ENCODE peak calls at places on chromosome 10, in ten cellular contexts. One of them, this sample, is unnamed.

GRCh38 chr10:73905256-73906018 is 5.5 kb upstream of the PLAU start:
- DNase-seq in right cardiac atrium: no peak
- DNase-seq in lower lobe of right lung: no peak
- DNase-seq in mammary epithelial cell: no peak
- DNase-seq in cardiac muscle cell: no peak
- DNase-seq in A549: no peak
- DNase-seq in suprapubic skin: no peak
- DNase-seq in GM23248: peak; percentile 33
- DNase-seq in psoas muscle: no peak
- DNase-seq in uterus: no peak
- DNase-seq in this sample: no peak

GRCh38 chr10:3763852-3764625 is 21.0 kb downstream of the KLF6 start:
- DNase-seq in mammary epithelial cell: peak; percentile 95
- DNase-seq in suprapubic skin: peak; percentile 11
- DNase-seq in lower lobe of right lung: no peak
- DNase-seq in GM23248: peak; percentile 92
- DNase-seq in psoas muscle: no peak
- DNase-seq in cardiac muscle cell: no peak
- DNase-seq in A549: no peak
- DNase-seq in uterus: no peak
- DNase-seq in right cardiac atrium: no peak
- DNase-seq in this sample: no peak

GRCh38 chr10:117075064-117075463 is 63.0 kb downstream of the VAX1 start:
- DNase-seq in uterus: no peak
- DNase-seq in cardiac muscle cell: no peak
- DNase-seq in mammary epithelial cell: peak; percentile 52
- DNase-seq in right cardiac atrium: no peak
- DNase-seq in GM23248: peak; percentile 28
- DNase-seq in A549: no peak
- DNase-seq in lower lobe of right lung: no peak
- DNase-seq in suprapubic skin: no peak
- DNase-seq in psoas muscle: no peak
- DNase-seq in this sample: no peak

GRCh38 chr10:34804306-34804705 is 10.8 kb downstream of the PARD3 start:
- DNase-seq in A549: no peak
- DNase-seq in mammary epithelial cell: peak; percentile 65
- DNase-seq in right cardiac atrium: no peak
- DNase-seq in psoas muscle: no peak
- DNase-seq in cardiac muscle cell: no peak
- DNase-seq in uterus: no peak
- DNase-seq in lower lobe of right lung: no peak
- DNase-seq in suprapubic skin: no peak
- DNase-seq in GM23248: no peak
- DNase-seq in this sample: no peak

GRCh38 chr10:7666253-7667023 is at the start of gene ITIH5:
- DNase-seq in lower lobe of right lung: no peak
- DNase-seq in A549: no peak
- DNase-seq in mammary epithelial cell: no peak
- DNase-seq in cardiac muscle cell: peak; percentile 50
- DNase-seq in GM23248: peak; percentile 28
- DNase-seq in uterus: no peak
- DNase-seq in right cardiac atrium: peak; percentile 53
- DNase-seq in suprapubic skin: no peak
- DNase-seq in psoas muscle: peak; percentile 21
- DNase-seq in this sample: no peak

GRCh38 chr10:89360153-89360552 is 17.7 kb upstream of the IFIT1B start:
- DNase-seq in A549: no peak
- DNase-seq in mammary epithelial cell: no peak
- DNase-seq in cardiac muscle cell: no peak
- DNase-seq in uterus: no peak
- DNase-seq in right cardiac atrium: no peak
- DNase-seq in suprapubic skin: no peak
- DNase-seq in GM23248: no peak
- DNase-seq in lower lobe of right lung: no peak
- DNase-seq in psoas muscle: no peak
- DNase-seq in this sample: no peak

GRCh38 chr10:130844264-130844761 is 467.2 kb downstream of the TCERG1L start:
- DNase-seq in suprapubic skin: no peak
- DNase-seq in A549: no peak
- DNase-seq in mammary epithelial cell: no peak
- DNase-seq in uterus: no peak
- DNase-seq in lower lobe of right lung: no peak
- DNase-seq in psoas muscle: no peak
- DNase-seq in cardiac muscle cell: no peak
- DNase-seq in GM23248: no peak
- DNase-seq in right cardiac atrium: no peak
- DNase-seq in this sample: no peak

GRCh38 chr10:81873932-81874816 is 820 bp upstream of the NRG3 start:
- DNase-seq in GM23248: peak; percentile 13
- DNase-seq in right cardiac atrium: peak; percentile 81
- DNase-seq in A549: no peak
- DNase-seq in lower lobe of right lung: peak; percentile 83
- DNase-seq in uterus: no peak
- DNase-seq in suprapubic skin: no peak
- DNase-seq in mammary epithelial cell: peak; percentile 12
- DNase-seq in psoas muscle: peak; percentile 34
- DNase-seq in cardiac muscle cell: peak; percentile 95
- DNase-seq in this sample: peak; percentile 66

GRCh38 chr10:14653271-14654161 is 121.2 kb downstream of the FAM107B start:
- DNase-seq in A549: peak; percentile 86
- DNase-seq in suprapubic skin: no peak
- DNase-seq in right cardiac atrium: no peak
- DNase-seq in GM23248: peak; percentile 89
- DNase-seq in lower lobe of right lung: no peak
- DNase-seq in cardiac muscle cell: no peak
- DNase-seq in psoas muscle: no peak
- DNase-seq in uterus: peak; percentile 43
- DNase-seq in mammary epithelial cell: peak; percentile 89
- DNase-seq in this sample: peak; percentile 62

GRCh38 chr10:100670828-100671479 is 74.4 kb upstream of the PAX2 start:
- DNase-seq in cardiac muscle cell: peak; percentile 46
- DNase-seq in A549: peak; percentile 47
- DNase-seq in lower lobe of right lung: peak; percentile 55
- DNase-seq in GM23248: peak; percentile 53
- DNase-seq in mammary epithelial cell: no peak
- DNase-seq in suprapubic skin: no peak
- DNase-seq in uterus: no peak
- DNase-seq in psoas muscle: peak; percentile 33
- DNase-seq in right cardiac atrium: peak; percentile 65
- DNase-seq in this sample: peak; percentile 29

GRCh38 chr10:32984003-32984600 is 26.1 kb upstream of the ITGB1 start:
- DNase-seq in cardiac muscle cell: no peak
- DNase-seq in suprapubic skin: no peak
- DNase-seq in psoas muscle: no peak
- DNase-seq in right cardiac atrium: no peak
- DNase-seq in GM23248: no peak
- DNase-seq in mammary epithelial cell: no peak
- DNase-seq in lower lobe of right lung: no peak
- DNase-seq in A549: no peak
- DNase-seq in uterus: no peak
- DNase-seq in this sample: no peak

GRCh38 chr10:32982293-32982709 is 24.3 kb upstream of the ITGB1 start:
- DNase-seq in A549: no peak
- DNase-seq in mammary epithelial cell: peak; percentile 89
- DNase-seq in lower lobe of right lung: no peak
- DNase-seq in uterus: no peak
- DNase-seq in cardiac muscle cell: no peak
- DNase-seq in psoas muscle: no peak
- DNase-seq in suprapubic skin: no peak
- DNase-seq in GM23248: peak; percentile 92
- DNase-seq in right cardiac atrium: no peak
- DNase-seq in this sample: no peak

GRCh38 chr10:32981760-32982159 is 23.7 kb upstream of the ITGB1 start:
- DNase-seq in lower lobe of right lung: no peak
- DNase-seq in GM23248: peak; percentile 56
- DNase-seq in uterus: peak; percentile 65
- DNase-seq in mammary epithelial cell: no peak
- DNase-seq in cardiac muscle cell: peak; percentile 12
- DNase-seq in right cardiac atrium: peak; percentile 81
- DNase-seq in psoas muscle: no peak
- DNase-seq in A549: no peak
- DNase-seq in suprapubic skin: no peak
- DNase-seq in this sample: peak; percentile 44

GRCh38 chr10:32982911-32983310 is 24.9 kb upstream of the ITGB1 start:
- DNase-seq in right cardiac atrium: no peak
- DNase-seq in lower lobe of right lung: no peak
- DNase-seq in GM23248: peak; percentile 70
- DNase-seq in uterus: no peak
- DNase-seq in A549: no peak
- DNase-seq in suprapubic skin: no peak
- DNase-seq in psoas muscle: no peak
- DNase-seq in mammary epithelial cell: no peak
- DNase-seq in cardiac muscle cell: no peak
- DNase-seq in this sample: no peak

GRCh38 chr10:32983333-32983909 is 25.4 kb upstream of the ITGB1 start:
- DNase-seq in mammary epithelial cell: peak; percentile 95
- DNase-seq in A549: peak; percentile 72
- DNase-seq in cardiac muscle cell: no peak
- DNase-seq in uterus: peak; percentile 60
- DNase-seq in GM23248: peak; percentile 96
- DNase-seq in right cardiac atrium: no peak
- DNase-seq in lower lobe of right lung: no peak
- DNase-seq in psoas muscle: no peak
- DNase-seq in suprapubic skin: no peak
- DNase-seq in this sample: no peak
- H3K4me3 ChIP-seq in mammary epithelial cell: no peak overlapping the region
- H3K4me3 ChIP-seq in A549: peak overlapping the region; percentile 44
- H3K4me3 ChIP-seq in cardiac muscle cell: no peak overlapping the region
- H3K4me3 ChIP-seq in uterus: no peak overlapping the region
- H3K4me3 ChIP-seq in GM23248: peak overlapping the region; percentile 53
- H3K4me3 ChIP-seq in right cardiac atrium: no peak overlapping the region
- H3K4me3 ChIP-seq in lower lobe of right lung: no peak overlapping the region
- H3K4me3 ChIP-seq in psoas muscle: no peak overlapping the region
- H3K4me3 ChIP-seq in suprapubic skin: no peak overlapping the region
- H3K4me3 ChIP-seq in this sample: no peak overlapping the region

GRCh38 chr10:37736120-37736519 is 121.3 kb downstream of the ZNF248 start:
- DNase-seq in A549: no peak
- DNase-seq in mammary epithelial cell: no peak
- DNase-seq in suprapubic skin: no peak
- DNase-seq in right cardiac atrium: no peak
- DNase-seq in GM23248: no peak
- DNase-seq in cardiac muscle cell: no peak
- DNase-seq in uterus: no peak
- DNase-seq in psoas muscle: no peak
- DNase-seq in lower lobe of right lung: no peak
- DNase-seq in this sample: no peak

GRCh38 chr10:37737336-37737735 is 120.1 kb downstream of the ZNF248 start:
- DNase-seq in A549: no peak
- DNase-seq in GM23248: no peak
- DNase-seq in lower lobe of right lung: no peak
- DNase-seq in mammary epithelial cell: no peak
- DNase-seq in cardiac muscle cell: no peak
- DNase-seq in uterus: no peak
- DNase-seq in suprapubic skin: no peak
- DNase-seq in psoas muscle: no peak
- DNase-seq in right cardiac atrium: no peak
- DNase-seq in this sample: no peak

GRCh38 chr10:37734971-37735370 is 122.4 kb downstream of the ZNF248 start:
- DNase-seq in uterus: no peak
- DNase-seq in right cardiac atrium: no peak
- DNase-seq in GM23248: peak; percentile 69
- DNase-seq in mammary epithelial cell: peak; percentile 23
- DNase-seq in cardiac muscle cell: no peak
- DNase-seq in lower lobe of right lung: no peak
- DNase-seq in psoas muscle: no peak
- DNase-seq in suprapubic skin: no peak
- DNase-seq in A549: peak; percentile 9
- DNase-seq in this sample: peak; percentile 70

GRCh38 chr10:37741831-37742230 is 115.6 kb downstream of the ZNF248 start:
- DNase-seq in cardiac muscle cell: no peak
- DNase-seq in lower lobe of right lung: no peak
- DNase-seq in right cardiac atrium: no peak
- DNase-seq in A549: no peak
- DNase-seq in GM23248: no peak
- DNase-seq in mammary epithelial cell: no peak
- DNase-seq in uterus: no peak
- DNase-seq in suprapubic skin: no peak
- DNase-seq in psoas muscle: no peak
- DNase-seq in this sample: no peak

DNA sequence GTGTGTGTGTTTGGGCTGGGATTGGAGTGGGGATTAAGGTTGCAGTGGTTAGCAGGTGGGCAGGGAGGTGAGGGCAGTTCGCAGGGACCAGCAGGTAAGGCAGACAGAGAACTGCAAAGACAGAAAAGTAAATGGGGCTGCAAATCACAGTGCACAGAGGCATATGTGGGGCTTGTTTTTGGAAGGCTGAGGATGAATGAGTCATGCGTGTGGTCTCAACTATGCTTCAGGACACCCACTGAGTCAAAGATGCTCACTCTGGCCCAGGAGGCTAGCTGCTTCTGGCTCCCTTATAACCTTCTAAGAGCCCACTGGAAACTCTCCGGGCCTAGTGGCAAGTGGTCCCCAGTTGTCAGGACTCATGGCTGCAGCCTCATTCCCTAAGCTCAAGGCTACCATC is 118.2 kb downstream of the ZNF248 start:
- DNase-seq in mammary epithelial cell: no peak
- DNase-seq in A549: no peak
- DNase-seq in cardiac muscle cell: no peak
- DNase-seq in GM23248: peak; percentile 40
- DNase-seq in right cardiac atrium: no peak
- DNase-seq in suprapubic skin: no peak
- DNase-seq in lower lobe of right lung: no peak
- DNase-seq in uterus: no peak
- DNase-seq in psoas muscle: no peak
- DNase-seq in this sample: no peak
- H3K9me3 ChIP-seq in mammary epithelial cell: peaks cover 14% of the 10 kb centered on the region
- H3K9me3 ChIP-seq in A549: peaks cover 9% of the 10 kb centered on the region
- H3K9me3 ChIP-seq in cardiac muscle cell: no peaks in the 10 kb centered on the region
- H3K9me3 ChIP-seq in GM23248: no peaks in the 10 kb centered on the region
- H3K9me3 ChIP-seq in right cardiac atrium: no peaks in the 10 kb centered on the region
- H3K9me3 ChIP-seq in suprapubic skin: peaks cover 6% of the 10 kb centered on the region
- H3K9me3 ChIP-seq in lower lobe of right lung: no peaks in the 10 kb centered on the region
- H3K9me3 ChIP-seq in uterus: no peaks in the 10 kb centered on the region
- H3K9me3 ChIP-seq in psoas muscle: no peaks in the 10 kb centered on the region
- H3K9me3 ChIP-seq in this sample: no peaks in the 10 kb centered on the region

DNA sequence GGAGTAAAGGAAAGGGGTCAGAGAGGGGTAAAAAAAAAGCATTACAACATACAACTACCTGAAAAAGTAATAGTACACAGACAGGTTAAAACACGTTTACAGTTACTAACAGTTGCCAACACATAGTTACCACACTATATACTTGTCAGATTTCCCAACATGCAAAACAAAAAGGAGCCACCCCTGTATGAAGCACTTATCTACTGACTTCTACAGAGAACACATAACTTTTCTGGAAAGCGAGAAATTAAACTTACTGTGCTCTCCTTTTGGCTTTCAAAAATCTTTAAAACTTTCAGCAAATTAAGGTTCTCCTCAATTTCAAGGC is 2.1 kb downstream of the ABI1 start:
- DNase-seq in right cardiac atrium: no peak
- DNase-seq in GM23248: peak; percentile 55
- DNase-seq in lower lobe of right lung: no peak
- DNase-seq in A549: no peak
- DNase-seq in mammary epithelial cell: peak; percentile 89
- DNase-seq in uterus: no peak
- DNase-seq in suprapubic skin: no peak
- DNase-seq in psoas muscle: no peak
- DNase-seq in cardiac muscle cell: no peak
- DNase-seq in this sample: no peak
- H3K4me1 ChIP-seq in right cardiac atrium: no peaks in the 10 kb centered on the region
- H3K4me1 ChIP-seq in GM23248: peaks cover 43% of the 10 kb centered on the region
- H3K4me1 ChIP-seq in lower lobe of right lung: peaks cover 56% of the 10 kb centered on the region
- H3K4me1 ChIP-seq in A549: peaks cover 33% of the 10 kb centered on the region
- H3K4me1 ChIP-seq in mammary epithelial cell: peaks cover 27% of the 10 kb centered on the region
- H3K4me1 ChIP-seq in uterus: no peaks in the 10 kb centered on the region
- H3K4me1 ChIP-seq in suprapubic skin: peaks cover 53% of the 10 kb centered on the region
- H3K4me1 ChIP-seq in psoas muscle: peaks cover 44% of the 10 kb centered on the region
- H3K4me1 ChIP-seq in cardiac muscle cell: peaks cover 26% of the 10 kb centered on the region
- H3K4me1 ChIP-seq in this sample: peaks cover 37% of the 10 kb centered on the region

GRCh38 chr10:94006591-94007550 is 13.1 kb downstream of the PLCE1 start:
- DNase-seq in mammary epithelial cell: no peak
- DNase-seq in GM23248: peak; percentile 87
- DNase-seq in psoas muscle: no peak
- DNase-seq in suprapubic skin: no peak
- DNase-seq in A549: no peak
- DNase-seq in cardiac muscle cell: peak; percentile 33
- DNase-seq in uterus: no peak
- DNase-seq in right cardiac atrium: no peak
- DNase-seq in lower lobe of right lung: no peak
- DNase-seq in this sample: no peak
- H3K4me3 ChIP-seq in mammary epithelial cell: no peak overlapping the region
- H3K4me3 ChIP-seq in GM23248: peak overlapping the region; percentile 55
- H3K4me3 ChIP-seq in psoas muscle: no peak overlapping the region
- H3K4me3 ChIP-seq in suprapubic skin: no peak overlapping the region
- H3K4me3 ChIP-seq in A549: no peak overlapping the region
- H3K4me3 ChIP-seq in cardiac muscle cell: no peak overlapping the region
- H3K4me3 ChIP-seq in uterus: no peak overlapping the region
- H3K4me3 ChIP-seq in right cardiac atrium: no peak overlapping the region
- H3K4me3 ChIP-seq in lower lobe of right lung: no peak overlapping the region
- H3K4me3 ChIP-seq in this sample: no peak overlapping the region

This sample was measured in adrenal gland.